ENCODE peak calls at places on chromosomes 13 and 19, in nine cellular contexts. G, R, P, Y, X, U, E, Z and B are unnamed samples.

GRCh38 chr19:39254539-39255345 is 6.1 kb upstream of the IFNL4 start:
- DNase-seq in G (no peak), R (no peak), P (no peak), Y (no peak), X (no peak), U (no peak), E (no peak), Z (peak), B (no peak)

GRCh38 chr19:33465834-33466233 is 55.8 kb downstream of the PEPD start:
- DNase-seq in G (no peak), R (no peak), P (no peak), Y (no peak), X (no peak), U (no peak), E (no peak), Z (no peak), B (no peak)

GRCh38 chr13:23175920-23176319 is 4.9 kb upstream of the SGCG start:
- DNase-seq in G (peak), R (peak), P (peak), Y (peak), X (no peak), U (no peak), E (peak), Z (no peak), B (no peak)

GRCh38 chr19:38741670-38742069 is 2.6 kb downstream of the CAPN12 start:
- DNase-seq in G (no peak), R (no peak), P (no peak), Y (no peak), X (peak), U (no peak), E (no peak), Z (no peak), B (no peak)

GRCh38 chr19:50702870-50703829 is 16.5 kb downstream of the SHANK1 start:
- DNase-seq in G (peak), R (no peak), P (peak), Y (peak), X (no peak), U (no peak), E (no peak), Z (no peak), B (no peak)

GRCh38 chr13:108897955-108898354 is 268.5 kb downstream of the MYO16 start:
- DNase-seq in G (peak), R (no peak), P (peak), Y (no peak), X (no peak), U (no peak), E (no peak), Z (no peak), B (no peak)

GRCh38 chr13:32228330-32229041 is 86.7 kb downstream of the ZAR1L start:
- DNase-seq in G (no peak), R (peak), P (peak), Y (peak), X (peak), U (no peak), E (no peak), Z (no peak), B (no peak)

GRCh38 chr13:99388334-99388923 is 81.2 kb upstream of the GPR183 start:
- DNase-seq in G (no peak), R (no peak), P (no peak), Y (no peak), X (no peak), U (no peak), E (no peak), Z (no peak), B (no peak)

GRCh38 chr13:76884167-76884566 is 2.0 kb downstream of the KCTD12 start:
- DNase-seq in G (peak), R (no peak), P (no peak), Y (peak), X (peak), U (peak), E (peak), Z (no peak), B (peak)

GRCh38 chr13:39779337-39780270 is 124.1 kb downstream of the COG6 start:
- DNase-seq in G (peak), R (no peak), P (peak), Y (no peak), X (no peak), U (no peak), E (peak), Z (no peak), B (no peak)

GRCh38 chr19:17283504-17283996 is 1.8 kb downstream of the ANKLE1 start:
- DNase-seq in G (no peak), R (no peak), P (no peak), Y (no peak), X (no peak), U (no peak), E (no peak), Z (no peak), B (no peak)

GRCh38 chr19:17279436-17279835 is 2.3 kb upstream of the ANKLE1 start:
- DNase-seq in G (no peak), R (no peak), P (no peak), Y (no peak), X (no peak), U (no peak), E (no peak), Z (no peak), B (no peak)

GRCh38 chr19:17281391-17282304 is at the start of gene ANKLE1:
- DNase-seq in G (no peak), R (no peak), P (no peak), Y (peak), X (no peak), U (no peak), E (no peak), Z (peak), B (peak)

GRCh38 chr19:17285415-17286135 is 3.9 kb downstream of the ANKLE1 start:
- DNase-seq in G (no peak), R (no peak), P (no peak), Y (no peak), X (no peak), U (no peak), E (no peak), Z (no peak), B (no peak)

DNA sequence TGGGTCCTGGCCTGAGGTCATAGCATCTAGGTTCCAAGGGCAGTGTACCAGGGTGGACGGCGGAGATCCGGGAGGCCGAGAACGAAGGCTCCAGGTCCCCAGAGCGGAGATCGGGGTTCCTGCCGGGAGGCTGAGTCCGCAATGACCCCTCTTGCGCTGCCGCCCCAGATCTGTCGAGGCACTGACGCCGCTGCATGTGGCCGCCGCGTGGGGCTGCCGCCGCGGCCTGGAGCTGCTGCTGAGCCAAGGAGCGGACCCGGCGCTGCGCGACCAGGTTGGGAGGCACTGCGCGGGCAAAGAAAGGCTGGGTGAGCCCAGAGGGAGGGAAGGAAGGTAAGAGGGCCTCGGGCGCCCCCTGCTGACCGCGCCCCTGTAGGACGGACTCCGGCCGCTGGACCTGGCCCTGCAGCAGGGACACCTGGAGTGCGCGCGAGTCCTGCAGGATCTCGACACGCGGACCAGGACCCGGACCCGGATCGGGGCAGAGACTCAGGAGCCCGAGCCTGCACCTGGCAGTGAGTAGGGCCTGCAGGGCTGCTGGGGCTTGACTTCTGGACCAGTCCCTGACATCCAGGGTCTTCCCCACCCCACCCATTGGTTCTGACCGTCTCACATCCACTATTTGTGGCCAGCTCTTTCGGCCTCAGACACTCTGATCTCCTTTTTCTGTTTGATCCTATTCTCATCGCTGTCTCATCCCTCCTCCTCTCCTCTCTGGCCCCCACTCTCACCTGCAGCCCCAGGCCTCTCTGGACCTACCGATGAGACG is 971 bp downstream of the ANKLE1 start:
- DNase-seq in G (peak), R (peak), P (peak), Y (peak), X (peak), U (peak), E (peak), Z (peak), B (peak)
- TF ChIP-seq EZH2 in G (no peak), R (no peak), P (no peak), Y (no peak), X (no peak), U (no peak), E (no peak), Z (no peak), B (peak)

GRCh38 chr13:59423708-59424355 is 739.9 kb downstream of the DIAPH3 start:
- DNase-seq in G (no peak), R (no peak), P (no peak), Y (no peak), X (no peak), U (no peak), E (no peak), Z (no peak), B (no peak)

GRCh38 chr13:59422646-59423045 is 741.1 kb downstream of the DIAPH3 start:
- DNase-seq in G (no peak), R (no peak), P (no peak), Y (peak), X (no peak), U (no peak), E (no peak), Z (no peak), B (peak)

GRCh38 chr13:59425211-59425721 is 738.5 kb downstream of the DIAPH3 start:
- DNase-seq in G (no peak), R (no peak), P (no peak), Y (no peak), X (no peak), U (no peak), E (peak), Z (no peak), B (no peak)

DNA sequence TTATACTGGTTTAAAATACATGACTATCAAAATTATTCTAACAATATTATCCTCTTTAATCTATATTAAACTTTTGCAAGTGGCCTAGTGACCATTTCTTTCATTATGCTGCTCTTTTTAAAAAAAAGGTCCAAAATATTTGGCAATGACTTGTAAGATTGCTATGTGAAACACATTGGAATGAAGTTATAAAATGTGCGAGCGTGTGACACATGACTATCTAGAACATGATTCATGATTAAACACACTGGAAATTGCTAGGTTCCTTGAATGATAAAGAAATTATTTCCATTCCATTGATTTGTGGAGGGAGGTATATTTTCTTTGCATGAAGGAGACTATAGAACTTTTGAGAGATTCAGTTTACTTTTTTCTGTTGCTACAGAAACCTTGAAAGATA is 739.1 kb downstream of the DIAPH3 start:
- DNase-seq in G (no peak), R (no peak), P (peak), Y (no peak), X (no peak), U (no peak), E (peak), Z (no peak), B (no peak)
- H3K4me2 ChIP-seq in G (no peak), R (no peak), P (no peak), Y (no peak), X (no peak), U (no peak), E (peak), Z (no peak), B (no peak)

GRCh38 chr13:28820099-28821051 is at the start of gene MTUS2:
- DNase-seq in G (peak), R (no peak), P (no peak), Y (peak), X (peak), U (peak), E (no peak), Z (no peak), B (peak)
- TF ChIP-seq EZH2 in G (peak), R (no peak), P (peak), Y (peak), X (no peak), U (peak), E (peak), Z (no peak), B (peak)

DNA sequence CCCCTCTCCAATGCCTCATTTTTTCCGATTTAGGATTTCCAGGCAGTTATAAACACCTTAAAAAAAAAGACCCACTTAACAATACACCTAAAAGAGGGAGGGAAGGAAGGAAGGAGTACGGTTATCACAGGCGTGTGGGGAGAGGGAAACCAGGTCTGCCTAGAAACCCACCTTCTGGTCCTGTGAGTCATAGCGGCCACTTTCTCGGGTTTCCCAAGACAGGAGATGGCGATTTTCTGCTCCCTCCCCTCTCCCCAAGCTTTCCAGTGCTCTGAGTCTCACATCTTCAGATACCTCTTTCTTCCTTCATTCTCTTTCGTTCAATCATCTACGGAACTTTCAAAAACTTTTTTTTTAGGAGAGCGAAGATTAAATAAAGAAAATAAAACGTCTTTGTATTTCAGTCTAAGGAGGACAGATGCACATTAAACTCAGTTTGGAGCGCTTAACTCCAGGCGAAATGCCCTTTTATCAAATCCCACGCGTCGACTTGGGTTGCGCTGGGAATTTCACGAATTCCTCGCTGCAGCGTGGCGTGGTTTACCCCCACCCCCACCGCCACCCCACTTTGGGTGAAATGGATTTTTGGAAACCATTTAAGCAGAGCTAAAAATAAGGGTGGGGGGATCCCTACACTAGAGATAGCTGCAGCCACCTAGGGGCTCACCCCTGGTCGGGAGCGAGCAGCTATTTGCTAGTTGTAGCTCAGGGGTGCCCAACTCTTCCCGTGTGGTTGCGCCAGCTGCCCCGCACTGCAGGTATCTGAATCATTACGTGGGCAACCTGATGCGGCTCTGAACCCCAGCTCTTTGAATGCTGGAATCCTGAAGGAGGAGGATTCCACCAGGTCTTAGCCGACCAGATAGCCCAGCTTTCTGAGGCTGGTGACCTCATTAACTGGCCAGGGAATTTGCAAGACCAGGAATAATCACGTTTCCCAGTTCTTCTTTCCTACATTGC is 6.4 kb upstream of the TSHZ3 start:
- DNase-seq in G (no peak), R (no peak), P (no peak), Y (peak), X (no peak), U (no peak), E (no peak), Z (no peak), B (peak)
- H3K4me2 ChIP-seq in G (no peak), R (no peak), P (no peak), Y (peak), X (no peak), U (peak), E (no peak), Z (no peak), B (peak)

DNA sequence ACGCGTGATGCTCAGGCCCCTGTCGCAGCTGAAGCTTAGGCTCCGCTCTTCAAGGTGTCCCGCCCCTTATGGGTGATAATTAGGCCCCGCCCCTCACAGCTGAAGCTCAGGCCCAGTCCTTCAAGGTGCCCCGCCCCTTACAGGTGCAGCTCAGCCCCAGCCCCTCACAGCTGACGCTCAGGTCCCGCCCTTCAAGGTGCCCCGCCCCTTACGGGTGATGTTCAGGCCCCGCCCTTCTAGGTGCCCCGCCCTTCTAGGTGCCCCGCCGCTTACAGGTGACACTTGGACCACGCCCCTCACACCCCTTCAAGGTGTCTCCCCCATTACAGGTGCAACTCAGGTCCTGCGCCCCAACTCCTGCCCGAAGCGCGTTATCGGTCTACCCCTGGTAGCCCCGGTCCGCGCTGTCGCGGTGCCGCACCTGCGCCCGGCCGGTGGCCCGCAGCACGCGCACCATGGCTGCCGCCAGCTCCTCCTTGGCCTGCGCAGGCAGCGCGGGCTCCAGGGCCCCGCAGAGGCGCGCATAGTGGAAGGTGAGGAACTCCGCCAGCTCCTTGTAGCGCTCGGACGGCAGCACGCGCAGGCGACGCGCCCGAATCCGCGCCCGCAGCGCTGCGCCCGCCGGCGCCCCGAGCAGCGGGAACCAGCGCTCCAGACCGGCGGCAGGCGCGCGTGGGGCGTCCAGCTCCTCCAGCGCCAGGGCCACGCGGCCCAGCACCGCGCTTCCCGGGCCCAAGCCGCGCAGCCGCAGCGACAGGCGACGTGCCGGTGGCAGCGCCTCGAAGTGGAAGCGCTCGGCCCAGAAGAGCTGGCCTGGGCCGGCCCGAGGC is 7.3 kb downstream of the RASAL3 start:
- DNase-seq in G (no peak), R (peak), P (peak), Y (peak), X (no peak), U (peak), E (no peak), Z (no peak), B (peak)
- TF ChIP-seq EZH2 in G (no peak), R (no peak), P (no peak), Y (peak), X (no peak), U (no peak), E (peak), Z (no peak), B (peak)

GRCh38 chr13:33353210-33353609 is 67.7 kb upstream of the STARD13 start:
- DNase-seq in G (no peak), R (no peak), P (no peak), Y (no peak), X (no peak), U (no peak), E (no peak), Z (no peak), B (no peak)
- H3K4me2 ChIP-seq in G (no peak), R (no peak), P (no peak), Y (no peak), X (no peak), U (no peak), E (no peak), Z (no peak), B (no peak)

DNA sequence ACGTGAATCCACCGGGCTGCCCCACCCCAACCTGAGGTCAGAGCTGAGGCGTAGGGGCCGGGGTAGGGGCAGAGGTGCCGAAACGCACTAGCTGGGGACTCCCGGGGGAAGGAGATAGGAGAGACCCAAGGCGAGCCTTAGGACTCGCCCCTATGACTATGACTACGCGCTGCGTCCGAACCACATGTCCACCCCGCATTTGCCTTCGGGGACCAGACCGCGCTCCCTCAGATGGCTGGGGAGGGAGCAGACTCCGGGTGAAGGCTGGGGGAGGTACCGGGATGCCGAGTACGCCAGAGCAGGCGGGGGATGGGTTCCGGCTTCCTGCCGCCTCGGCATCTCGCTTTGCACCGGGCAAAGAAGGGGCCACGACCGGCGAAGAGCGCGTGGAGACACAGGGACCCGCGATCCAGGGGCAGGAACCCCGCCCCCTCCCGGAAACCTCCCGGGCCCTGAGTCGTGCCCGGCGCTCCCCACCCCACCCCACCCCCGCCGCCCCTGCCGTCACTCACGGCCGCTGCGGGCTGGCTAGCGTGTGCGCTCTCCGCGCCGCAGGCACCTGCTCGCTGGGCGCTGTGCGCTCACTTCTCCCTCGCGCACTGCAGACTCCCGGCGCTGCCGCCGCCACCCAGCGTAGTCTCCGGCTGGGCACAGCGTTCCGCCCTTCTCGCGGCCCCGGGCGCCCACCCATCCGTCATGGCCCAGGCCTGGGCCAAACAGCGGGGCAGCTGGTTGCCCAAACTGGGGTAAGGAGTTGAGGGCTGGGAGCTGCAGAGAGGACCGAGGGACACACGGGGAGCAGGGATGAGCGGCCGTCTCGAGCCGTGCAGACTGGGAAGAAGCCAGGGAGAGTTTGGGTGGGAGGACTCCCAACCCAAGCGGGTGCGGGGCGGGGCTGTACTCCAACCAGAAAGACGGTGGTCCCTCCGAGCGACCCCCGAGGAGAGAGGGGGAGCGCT is 603 bp upstream of the VSTM2B start:
- DNase-seq in G (no peak), R (no peak), P (no peak), Y (peak), X (peak), U (no peak), E (no peak), Z (no peak), B (peak)
- TF ChIP-seq EZH2 in G (no peak), R (no peak), P (no peak), Y (peak), X (peak), U (peak), E (no peak), Z (no peak), B (peak)

GRCh38 chr19:35742121-35742724 is at the start of gene IGFLR1:
- DNase-seq in G (no peak), R (no peak), P (no peak), Y (no peak), X (no peak), U (no peak), E (no peak), Z (no peak), B (no peak)
- H3K4me2 ChIP-seq in G (no peak), R (no peak), P (no peak), Y (peak), X (no peak), U (peak), E (no peak), Z (peak), B (peak)